ENCODE peak calls at places on chromosomes 16 and 17, in six cellular contexts. Q is anterior cingulate cortex; M is amniotic stem cell; S is naive thymus-derived CD8-positive, alpha-beta T cell; Z is GM23338; F is ACHN. D is an unnamed sample.

GRCh38 chr16:84689126-84689525 is 10.7 kb upstream of the USP10 start:
- DNase-seq in Q (no peak), Z (no peak), M (peak; percentile 88), S (no peak), F (no peak), D (no peak)

GRCh38 chr17:38919316-38920078 is 5.9 kb upstream of the LASP1NB start:
- DNase-seq in M (no peak), S (no peak), Q (no peak), F (no peak), Z (no peak), D (no peak)

GRCh38 chr16:8869212-8869987 is 594 bp upstream of the CARHSP1 start:
- DNase-seq in Q (no peak), Z (peak; percentile 81), M (no peak), F (peak; percentile 22), S (no peak), D (peak; percentile 24)

GRCh38 chr17:73891001-73891400 is 246.8 kb upstream of the SDK2 start:
- DNase-seq in S (no peak), M (no peak), F (no peak), Q (no peak), Z (no peak), D (no peak)

GRCh38 chr17:72393553-72393952 is 272.7 kb downstream of the SOX9 start:
- DNase-seq in Z (no peak), Q (no peak), S (no peak), M (no peak), F (peak; percentile 94), D (no peak)

GRCh38 chr16:84751947-84752346 is 52.1 kb downstream of the USP10 start:
- DNase-seq in F (no peak), Q (no peak), Z (no peak), M (no peak), S (no peak), D (no peak)

GRCh38 chr17:47844230-47844629 is 3.2 kb upstream of the SCRN2 start:
- DNase-seq in F (no peak), Z (no peak), S (no peak), M (no peak), Q (no peak), D (no peak)

GRCh38 chr17:37430051-37430591 is 23.4 kb downstream of the TADA2A start:
- DNase-seq in M (no peak), Z (no peak), Q (no peak), S (no peak), F (no peak), D (no peak)

GRCh38 chr17:39462644-39463375 is 1.5 kb downstream of the CDK12 start:
- DNase-seq in Z (peak; percentile 19), S (no peak), Q (no peak), F (no peak), M (no peak), D (no peak)

GRCh38 chr17:16374129-16374528 is 6.8 kb upstream of the UBB start:
- DNase-seq in M (no peak), F (no peak), Q (no peak), Z (no peak), S (no peak), D (no peak)

GRCh38 chr17:27241346-27241946 is 52.5 kb upstream of the WSB1 start:
- DNase-seq in Z (peak; percentile 28), M (no peak), F (no peak), S (no peak), Q (no peak), D (no peak)

GRCh38 chr16:85179344-85180046 is 67.2 kb upstream of the CIBAR2 start:
- DNase-seq in Z (no peak), S (no peak), F (no peak), Q (no peak), M (no peak), D (no peak)

GRCh38 chr16:3879887-3880564 is 487 bp downstream of the CREBBP start:
- DNase-seq in S (peak; percentile 63), M (no peak), Z (peak; percentile 68), F (peak; percentile 71), Q (peak; percentile 72), D (peak; percentile 27)

GRCh38 chr16:89319883-89320716 is 102.6 kb downstream of the ZNF778 start:
- DNase-seq in S (no peak), F (peak; percentile 81), Q (no peak), Z (no peak), M (peak; percentile 78), D (no peak)

GRCh38 chr16:51161440-51162195 is 10.5 kb upstream of the SALL1 start:
- DNase-seq in S (no peak), F (no peak), Q (no peak), M (no peak), Z (no peak), D (no peak)

GRCh38 chr17:77285594-77286390 is 145.0 kb downstream of the SEC14L1 start:
- DNase-seq in Q (no peak), S (no peak), Z (no peak), F (peak; percentile 89), M (peak; percentile 88), D (no peak)

GRCh38 chr17:49469831-49470568 is 25.1 kb upstream of the NGFR start:
- DNase-seq in F (no peak), Q (no peak), Z (peak; percentile 88), S (no peak), M (no peak), D (no peak)

GRCh38 chr17:28993013-28993600 is 12.7 kb downstream of the SEZ6 start:
- DNase-seq in Q (no peak), F (peak; percentile 28), Z (no peak), S (no peak), M (no peak), D (no peak)

GRCh38 chr17:48494335-48494734 is 36.5 kb downstream of the HOXB1 start:
- DNase-seq in F (no peak), S (no peak), M (no peak), Q (no peak), Z (no peak), D (no peak)

GRCh38 chr17:40139566-40140058 is 725 bp upstream of the CASC3 start:
- DNase-seq in S (no peak), Q (no peak), M (no peak), Z (no peak), F (no peak), D (no peak)

GRCh38 chr16:86363836-86364618 is 146.3 kb upstream of the FOXF1 start:
- DNase-seq in F (no peak), S (no peak), Z (no peak), M (no peak), Q (no peak), D (no peak)

GRCh38 chr16:27952811-27953210 is 110.7 kb downstream of the GSG1L start:
- DNase-seq in Q (no peak), Z (no peak), M (no peak), F (no peak), S (no peak), D (no peak)

GRCh38 chr16:8611886-8612595 is 9.5 kb upstream of the METTL22 start:
- DNase-seq in F (no peak), Z (no peak), S (no peak), Q (no peak), M (no peak), D (no peak)

GRCh38 chr17:83056583-83057396 is 22.6 kb upstream of the METRNL start:
- DNase-seq in Z (no peak), F (no peak), M (no peak), Q (no peak), S (no peak), D (no peak)

GRCh38 chr17:39800540-39800939 is 62.8 kb downstream of the GRB7 start:
- DNase-seq in M (no peak), Z (peak; percentile 22), S (peak; percentile 74), F (no peak), Q (no peak), D (peak; percentile 75)

GRCh38 chr16:46843898-46844642 is 13.1 kb upstream of the C16orf87 start:
- DNase-seq in M (no peak), Q (no peak), Z (peak; percentile 19), S (no peak), F (no peak), D (no peak)

GRCh38 chr17:8436169-8436932 is 667 bp downstream of the NDEL1 start:
- DNase-seq in S (peak; percentile 55), F (peak; percentile 56), Q (peak; percentile 59), M (peak; percentile 62), Z (peak; percentile 83), D (no peak)

GRCh38 chr16:63466-63865 is 9.0 kb downstream of the RHBDF1 start:
- DNase-seq in M (no peak), Q (no peak), F (no peak), Z (no peak), S (no peak), D (no peak)

GRCh38 chr17:80214878-80215210 is 5.3 kb downstream of the SGSH start:
- DNase-seq in Q (no peak), F (no peak), Z (no peak), S (no peak), M (no peak), D (no peak)

GRCh38 chr16:6643083-6643686 is 689.5 kb upstream of the RBFOX1 start:
- DNase-seq in M (no peak), S (peak; percentile 9), Q (peak; percentile 58), F (peak; percentile 67), Z (peak; percentile 68), D (peak; percentile 62)

GRCh38 chr16:84735846-84736586 is 36.2 kb downstream of the USP10 start:
- DNase-seq in F (no peak), S (peak; percentile 45), Z (no peak), Q (no peak), M (no peak), D (peak; percentile 57)

GRCh38 chr17:42783062-42783777 is 2.8 kb downstream of the WNK4 start:
- DNase-seq in Q (no peak), M (peak; percentile 29), F (peak; percentile 80), S (no peak), Z (no peak), D (no peak)

GRCh38 chr16:785563-786535 is 2.3 kb downstream of the RPUSD1 start:
- DNase-seq in Q (peak; percentile 76), M (peak; percentile 16), F (peak; percentile 76), Z (peak; percentile 93), S (peak; percentile 55), D (peak; percentile 72)

GRCh38 chr17:10984163-10984562 is 146.3 kb upstream of the PIRT start:
- DNase-seq in Z (no peak), S (no peak), F (no peak), M (no peak), Q (no peak), D (no peak)

GRCh38 chr16:21162661-21163151 is 4.2 kb downstream of the LDAF1 start:
- DNase-seq in F (peak; percentile 22), M (no peak), Z (no peak), Q (no peak), S (no peak), D (no peak)

GRCh38 chr16:75244844-75245758 is 6.3 kb downstream of the BCAR1 start:
- DNase-seq in S (no peak), M (peak; percentile 85), F (peak; percentile 99), Z (peak; percentile 81), Q (peak; percentile 93), D (no peak)

GRCh38 chr17:27856676-27857429 is 36.3 kb downstream of the LYRM9 start:
- DNase-seq in Z (peak; percentile 16), S (no peak), F (no peak), Q (no peak), M (no peak), D (no peak)

GRCh38 chr17:82244413-82245140 is 15.7 kb downstream of the SLC16A3 start:
- DNase-seq in S (no peak), Q (peak; percentile 58), Z (no peak), M (no peak), F (peak; percentile 25), D (no peak)

D was measured in NCI-H1930.